ENCODE peak calls at places on chromosome 6, in ten cellular contexts. One of them, this sample, is unnamed.

GRCh38 chr6:109793793-109794192 is 102.7 kb downstream of the FIG4 start:
- DNase-seq in WTC11: no peak
- DNase-seq in AG09309: peak
- DNase-seq in PC-9: peak
- DNase-seq in CD8-positive, alpha-beta T cell: no peak
- DNase-seq in HCT116: peak
- DNase-seq in AG09319: peak
- DNase-seq in body of pancreas: no peak
- DNase-seq in lung: peak
- DNase-seq in ascending aorta: peak
- DNase-seq in this sample: peak

GRCh38 chr6:40803897-40804702 is 216.9 kb upstream of the LRFN2 start:
- DNase-seq in HCT116: no peak
- DNase-seq in ascending aorta: no peak
- DNase-seq in body of pancreas: no peak
- DNase-seq in AG09319: no peak
- DNase-seq in WTC11: no peak
- DNase-seq in AG09309: no peak
- DNase-seq in lung: no peak
- DNase-seq in CD8-positive, alpha-beta T cell: no peak
- DNase-seq in PC-9: no peak
- DNase-seq in this sample: no peak

GRCh38 chr6:3841711-3842565 is 7.2 kb upstream of the FAM50B start:
- DNase-seq in ascending aorta: peak
- DNase-seq in WTC11: no peak
- DNase-seq in AG09319: no peak
- DNase-seq in CD8-positive, alpha-beta T cell: no peak
- DNase-seq in AG09309: peak
- DNase-seq in PC-9: peak
- DNase-seq in HCT116: no peak
- DNase-seq in lung: no peak
- DNase-seq in body of pancreas: no peak
- DNase-seq in this sample: no peak

GRCh38 chr6:110326609-110327008 is 31.5 kb downstream of the METTL24 start:
- DNase-seq in HCT116: no peak
- DNase-seq in AG09309: no peak
- DNase-seq in PC-9: no peak
- DNase-seq in CD8-positive, alpha-beta T cell: no peak
- DNase-seq in body of pancreas: no peak
- DNase-seq in WTC11: no peak
- DNase-seq in lung: no peak
- DNase-seq in AG09319: no peak
- DNase-seq in ascending aorta: no peak
- DNase-seq in this sample: no peak

GRCh38 chr6:79263366-79263765 is 28.9 kb upstream of the HMGN3 start:
- DNase-seq in CD8-positive, alpha-beta T cell: no peak
- DNase-seq in body of pancreas: no peak
- DNase-seq in PC-9: no peak
- DNase-seq in AG09309: no peak
- DNase-seq in HCT116: no peak
- DNase-seq in WTC11: no peak
- DNase-seq in ascending aorta: no peak
- DNase-seq in lung: no peak
- DNase-seq in AG09319: no peak
- DNase-seq in this sample: no peak

GRCh38 chr6:13908955-13909381 is 15.8 kb upstream of the RNF182 start:
- DNase-seq in AG09319: peak
- DNase-seq in WTC11: peak
- DNase-seq in PC-9: peak
- DNase-seq in CD8-positive, alpha-beta T cell: peak
- DNase-seq in AG09309: peak
- DNase-seq in HCT116: peak
- DNase-seq in ascending aorta: no peak
- DNase-seq in lung: peak
- DNase-seq in body of pancreas: peak
- DNase-seq in this sample: peak

GRCh38 chr6:3239110-3239830 is 11.8 kb upstream of the TUBB2B start:
- DNase-seq in AG09319: no peak
- DNase-seq in HCT116: peak
- DNase-seq in body of pancreas: no peak
- DNase-seq in PC-9: no peak
- DNase-seq in AG09309: no peak
- DNase-seq in lung: no peak
- DNase-seq in WTC11: peak
- DNase-seq in CD8-positive, alpha-beta T cell: no peak
- DNase-seq in ascending aorta: no peak
- DNase-seq in this sample: no peak

GRCh38 chr6:127606131-127606562 is 29.2 kb downstream of the C6orf58 start:
- DNase-seq in CD8-positive, alpha-beta T cell: no peak
- DNase-seq in WTC11: peak
- DNase-seq in PC-9: no peak
- DNase-seq in AG09309: peak
- DNase-seq in ascending aorta: no peak
- DNase-seq in body of pancreas: no peak
- DNase-seq in lung: no peak
- DNase-seq in HCT116: peak
- DNase-seq in AG09319: peak
- DNase-seq in this sample: no peak

GRCh38 chr6:159118941-159119340 is 50.3 kb upstream of the FNDC1 start:
- DNase-seq in WTC11: no peak
- DNase-seq in AG09309: no peak
- DNase-seq in lung: no peak
- DNase-seq in CD8-positive, alpha-beta T cell: no peak
- DNase-seq in HCT116: no peak
- DNase-seq in ascending aorta: no peak
- DNase-seq in PC-9: no peak
- DNase-seq in AG09319: no peak
- DNase-seq in body of pancreas: no peak
- DNase-seq in this sample: no peak

GRCh38 chr6:166830185-166830890 is 126.0 kb downstream of the RNASET2 start:
- DNase-seq in PC-9: no peak
- DNase-seq in AG09319: no peak
- DNase-seq in WTC11: no peak
- DNase-seq in lung: no peak
- DNase-seq in ascending aorta: no peak
- DNase-seq in HCT116: no peak
- DNase-seq in CD8-positive, alpha-beta T cell: no peak
- DNase-seq in body of pancreas: no peak
- DNase-seq in AG09309: no peak
- DNase-seq in this sample: no peak

GRCh38 chr6:158559338-158559894 is 475 bp upstream of the TMEM181 start:
- DNase-seq in lung: no peak
- DNase-seq in AG09309: no peak
- DNase-seq in ascending aorta: no peak
- DNase-seq in body of pancreas: no peak
- DNase-seq in HCT116: no peak
- DNase-seq in WTC11: no peak
- DNase-seq in PC-9: no peak
- DNase-seq in AG09319: no peak
- DNase-seq in CD8-positive, alpha-beta T cell: no peak
- DNase-seq in this sample: no peak

GRCh38 chr6:167791036-167791779 is 35.5 kb upstream of the AFDN start:
- DNase-seq in HCT116: no peak
- DNase-seq in CD8-positive, alpha-beta T cell: no peak
- DNase-seq in WTC11: no peak
- DNase-seq in AG09309: no peak
- DNase-seq in ascending aorta: no peak
- DNase-seq in PC-9: peak
- DNase-seq in lung: peak
- DNase-seq in AG09319: no peak
- DNase-seq in body of pancreas: peak
- DNase-seq in this sample: no peak

GRCh38 chr6:167130712-167131684 is 8.1 kb downstream of the CCR6 start:
- DNase-seq in ascending aorta: no peak
- DNase-seq in CD8-positive, alpha-beta T cell: no peak
- DNase-seq in body of pancreas: no peak
- DNase-seq in HCT116: no peak
- DNase-seq in PC-9: no peak
- DNase-seq in lung: peak
- DNase-seq in AG09309: no peak
- DNase-seq in AG09319: no peak
- DNase-seq in WTC11: no peak
- DNase-seq in this sample: no peak

GRCh38 chr6:111150577-111150976 is 63.3 kb downstream of the SLC16A10 start:
- DNase-seq in WTC11: no peak
- DNase-seq in HCT116: no peak
- DNase-seq in ascending aorta: no peak
- DNase-seq in AG09319: no peak
- DNase-seq in body of pancreas: no peak
- DNase-seq in lung: no peak
- DNase-seq in PC-9: no peak
- DNase-seq in AG09309: no peak
- DNase-seq in CD8-positive, alpha-beta T cell: no peak
- DNase-seq in this sample: no peak

GRCh38 chr6:85058806-85059205 is 294.4 kb upstream of the TBX18 start:
- DNase-seq in ascending aorta: no peak
- DNase-seq in PC-9: no peak
- DNase-seq in AG09309: peak
- DNase-seq in WTC11: no peak
- DNase-seq in CD8-positive, alpha-beta T cell: no peak
- DNase-seq in AG09319: peak
- DNase-seq in HCT116: no peak
- DNase-seq in body of pancreas: no peak
- DNase-seq in lung: no peak
- DNase-seq in this sample: no peak

GRCh38 chr6:39366875-39367618 is 44.5 kb upstream of the KCNK16 start:
- DNase-seq in AG09309: no peak
- DNase-seq in lung: no peak
- DNase-seq in PC-9: no peak
- DNase-seq in WTC11: no peak
- DNase-seq in ascending aorta: no peak
- DNase-seq in body of pancreas: no peak
- DNase-seq in HCT116: no peak
- DNase-seq in CD8-positive, alpha-beta T cell: no peak
- DNase-seq in AG09319: no peak
- DNase-seq in this sample: peak

GRCh38 chr6:144481527-144481926 is 196.4 kb downstream of the UTRN start:
- DNase-seq in HCT116: no peak
- DNase-seq in lung: no peak
- DNase-seq in WTC11: no peak
- DNase-seq in AG09319: no peak
- DNase-seq in AG09309: no peak
- DNase-seq in PC-9: no peak
- DNase-seq in body of pancreas: no peak
- DNase-seq in ascending aorta: no peak
- DNase-seq in CD8-positive, alpha-beta T cell: no peak
- DNase-seq in this sample: no peak
- TF ChIP-seq CTCF in HCT116: no peak
- TF ChIP-seq CTCF in lung: no peak
- TF ChIP-seq CTCF in WTC11: no peak
- TF ChIP-seq CTCF in AG09319: no peak
- TF ChIP-seq CTCF in AG09309: no peak
- TF ChIP-seq CTCF in PC-9: no peak
- TF ChIP-seq CTCF in body of pancreas: no peak
- TF ChIP-seq CTCF in ascending aorta: no peak
- TF ChIP-seq CTCF in CD8-positive, alpha-beta T cell: no peak
- TF ChIP-seq CTCF in this sample: no peak

DNA sequence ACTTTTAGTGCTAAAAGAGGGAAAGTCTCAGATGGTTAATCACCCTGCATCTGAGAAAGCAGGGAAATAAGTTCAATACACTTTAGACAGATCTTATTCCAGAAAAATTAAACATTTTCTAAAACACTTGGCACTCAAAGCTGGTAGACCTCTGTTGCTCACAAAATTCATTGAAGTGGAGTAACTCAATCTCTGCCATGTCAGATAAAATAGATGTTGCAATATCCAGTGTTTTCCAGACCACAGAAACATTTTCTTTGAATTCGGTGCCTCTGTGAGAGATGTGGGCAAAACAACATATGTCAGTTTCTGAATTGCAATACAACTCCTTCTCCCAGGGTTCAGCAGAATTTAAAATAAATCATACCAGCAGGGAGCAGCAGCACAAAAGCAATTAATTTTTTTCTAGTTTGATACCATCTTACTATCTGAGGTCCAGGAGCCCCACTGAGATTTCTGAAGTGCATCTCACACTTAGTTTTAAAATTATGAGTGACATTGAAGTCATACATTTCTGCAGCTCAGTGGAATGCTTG is 11.3 kb upstream of the PKHD1 start:
- DNase-seq in AG09319: no peak
- DNase-seq in body of pancreas: no peak
- DNase-seq in PC-9: no peak
- DNase-seq in lung: no peak
- DNase-seq in AG09309: no peak
- DNase-seq in HCT116: no peak
- DNase-seq in CD8-positive, alpha-beta T cell: no peak
- DNase-seq in ascending aorta: no peak
- DNase-seq in WTC11: no peak
- DNase-seq in this sample: no peak
- TF ChIP-seq CTCF in AG09319: no peak
- TF ChIP-seq CTCF in body of pancreas: peak
- TF ChIP-seq CTCF in PC-9: no peak
- TF ChIP-seq CTCF in lung: no peak
- TF ChIP-seq CTCF in AG09309: no peak
- TF ChIP-seq CTCF in HCT116: no peak
- TF ChIP-seq CTCF in CD8-positive, alpha-beta T cell: no peak
- TF ChIP-seq CTCF in ascending aorta: no peak
- TF ChIP-seq CTCF in WTC11: no peak
- TF ChIP-seq CTCF in this sample: no peak

GRCh38 chr6:107818272-107818671 is 5.8 kb downstream of the SCML4 start:
- DNase-seq in CD8-positive, alpha-beta T cell: no peak
- DNase-seq in lung: no peak
- DNase-seq in AG09319: no peak
- DNase-seq in PC-9: no peak
- DNase-seq in body of pancreas: no peak
- DNase-seq in HCT116: no peak
- DNase-seq in AG09309: no peak
- DNase-seq in WTC11: no peak
- DNase-seq in ascending aorta: no peak
- DNase-seq in this sample: no peak
- TF ChIP-seq CTCF in CD8-positive, alpha-beta T cell: no peak
- TF ChIP-seq CTCF in lung: no peak
- TF ChIP-seq CTCF in AG09319: no peak
- TF ChIP-seq CTCF in PC-9: no peak
- TF ChIP-seq CTCF in body of pancreas: no peak
- TF ChIP-seq CTCF in HCT116: no peak
- TF ChIP-seq CTCF in AG09309: no peak
- TF ChIP-seq CTCF in WTC11: no peak
- TF ChIP-seq CTCF in ascending aorta: no peak
- TF ChIP-seq CTCF in this sample: no peak

DNA sequence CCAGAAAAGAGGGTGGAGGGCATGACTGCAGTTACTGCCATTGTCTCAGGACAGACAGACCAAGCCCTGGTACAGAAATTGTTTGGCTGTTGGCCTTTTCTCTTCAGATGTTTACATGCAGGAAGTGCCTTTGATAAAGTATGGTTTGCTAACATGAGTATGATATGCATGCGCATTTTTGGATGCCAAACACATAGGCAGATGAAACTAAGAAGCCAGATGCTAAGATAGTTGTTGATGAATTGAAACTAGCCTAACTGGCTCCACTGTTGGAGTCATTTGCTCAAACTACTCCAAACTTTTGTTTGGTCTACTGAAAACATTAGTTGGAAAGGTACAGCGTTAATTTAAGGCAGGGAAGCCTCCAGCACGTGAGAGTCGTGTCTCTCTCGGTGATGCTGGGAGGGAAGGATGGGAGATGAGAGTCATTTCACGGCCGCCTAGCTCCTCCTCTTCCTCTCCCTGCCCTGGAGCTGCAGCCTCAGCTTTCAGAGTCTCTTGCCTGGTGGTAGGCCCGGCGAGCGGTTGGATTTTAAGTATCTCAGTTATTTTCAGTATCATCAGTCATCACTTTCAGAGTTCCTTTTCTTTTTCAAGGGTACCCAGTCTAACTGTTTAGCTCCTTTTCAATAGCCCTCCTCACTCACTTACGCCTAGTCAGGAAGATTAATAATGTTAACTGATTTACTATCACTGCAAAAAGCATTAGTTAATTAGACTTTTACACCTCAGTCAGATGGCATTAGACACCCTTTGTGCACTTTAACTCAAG is 29.8 kb downstream of the RREB1 start:
- DNase-seq in AG09309: no peak
- DNase-seq in body of pancreas: no peak
- DNase-seq in PC-9: no peak
- DNase-seq in HCT116: no peak
- DNase-seq in ascending aorta: peak
- DNase-seq in lung: no peak
- DNase-seq in AG09319: no peak
- DNase-seq in CD8-positive, alpha-beta T cell: peak
- DNase-seq in WTC11: no peak
- DNase-seq in this sample: peak
- TF ChIP-seq CTCF in AG09309: no peak
- TF ChIP-seq CTCF in body of pancreas: no peak
- TF ChIP-seq CTCF in PC-9: no peak
- TF ChIP-seq CTCF in HCT116: no peak
- TF ChIP-seq CTCF in ascending aorta: no peak
- TF ChIP-seq CTCF in lung: no peak
- TF ChIP-seq CTCF in AG09319: no peak
- TF ChIP-seq CTCF in CD8-positive, alpha-beta T cell: no peak
- TF ChIP-seq CTCF in WTC11: no peak
- TF ChIP-seq CTCF in this sample: no peak